ENCODE peak calls at places on chromosomes 13 and 19, in eight cellular contexts. Q is BE2C; A is kidney; V is cerebellum; K is activated effector memory CD4-positive, alpha-beta T cell treated with anti-CD3 and anti-CD28 coated beads, Interleukin-2, amount 50 U/mL, for 16 hours; H is HCT116; Y is activated naive CD8-positive, alpha-beta T cell treated with anti-CD3 and anti-CD28 coated beads, Interleukin-2, amount 50 U/mL, for 16 hours; U is NCI-H510A treated with DMSO at 0.1 percent for 48 hours. C is an unnamed sample.

GRCh38 chr13:29100739-29101138 is 280.6 kb downstream of the MTUS2 start:
- DNase-seq in V (no peak), K (no peak), Y (no peak), U (no peak), A (no peak), Q (no peak), H (no peak), C (no peak)

GRCh38 chr13:110950819-110951570 is 36.1 kb upstream of the ANKRD10 start:
- DNase-seq in Q (no peak), U (no peak), A (no peak), K (no peak), Y (no peak), H (no peak), V (no peak), C (no peak)

GRCh38 chr19:39160889-39161672 is 35.5 kb downstream of the PAK4 start:
- DNase-seq in A (no peak), H (no peak), Q (no peak), Y (no peak), V (no peak), U (no peak), K (no peak), C (no peak)

GRCh38 chr13:81568824-81569223 is 1227.9 kb upstream of the SPRY2 start:
- DNase-seq in Y (no peak), V (no peak), Q (no peak), K (no peak), A (no peak), U (no peak), H (no peak), C (no peak)

GRCh38 chr13:40993987-40994386 is 25.1 kb downstream of the ELF1 start:
- DNase-seq in A (no peak), Y (no peak), Q (no peak), H (peak; percentile 87), V (no peak), K (no peak), U (peak; percentile 35), C (no peak)

GRCh38 chr19:43545276-43545675 is 12.3 kb downstream of the ZNF575 start:
- DNase-seq in V (no peak), K (no peak), A (no peak), U (no peak), H (no peak), Q (no peak), Y (no peak), C (no peak)

GRCh38 chr13:57787058-57787791 is 155.7 kb downstream of the PCDH17 start:
- DNase-seq in Y (no peak), A (peak; percentile 40), K (peak; percentile 55), V (no peak), Q (peak; percentile 12), H (no peak), U (peak; percentile 10), C (no peak)

GRCh38 chr13:98429531-98429930 is 147.4 kb downstream of the STK24 start:
- DNase-seq in K (no peak), Q (no peak), A (no peak), Y (no peak), H (no peak), V (no peak), U (no peak), C (no peak)

GRCh38 chr13:33285420-33286124 is at the start of gene STARD13:
- DNase-seq in K (no peak), Q (peak; percentile 87), H (peak; percentile 59), Y (no peak), A (peak; percentile 97), U (peak; percentile 15), V (peak; percentile 48), C (no peak)

GRCh38 chr19:5983367-5983955 is 5.5 kb upstream of the RANBP3 start:
- DNase-seq in U (no peak), K (no peak), A (no peak), Q (no peak), H (no peak), Y (no peak), V (no peak), C (no peak)

GRCh38 chr13:113058129-113058987 is 47.2 kb upstream of the F7 start:
- DNase-seq in Q (no peak), V (no peak), K (no peak), H (no peak), U (no peak), Y (no peak), A (peak; percentile 46), C (no peak)

GRCh38 chr19:37654118-37654517 is 1.1 kb downstream of the ZFP30 start:
- DNase-seq in A (no peak), Q (no peak), K (no peak), V (peak; percentile 4), U (no peak), Y (no peak), H (no peak), C (no peak)

GRCh38 chr19:8487137-8487851 is 15.1 kb downstream of the PRAM1 start:
- DNase-seq in A (no peak), H (no peak), K (peak; percentile 78), Q (no peak), V (no peak), U (no peak), Y (peak; percentile 14), C (no peak)

GRCh38 chr19:14337510-14337909 is 43.7 kb upstream of the ADGRE5 start:
- DNase-seq in Y (no peak), V (no peak), U (no peak), H (peak; percentile 79), A (no peak), K (peak; percentile 79), Q (peak; percentile 58), C (no peak)

GRCh38 chr13:89490661-89491060 is 1819.5 kb downstream of the SLITRK5 start:
- DNase-seq in Q (no peak), V (no peak), H (no peak), K (no peak), A (no peak), U (no peak), Y (no peak), C (no peak)

GRCh38 chr13:25310891-25311290 is 9.5 kb downstream of the NUP58 start:
- DNase-seq in U (no peak), Q (no peak), A (no peak), Y (no peak), V (no peak), K (no peak), H (no peak), C (no peak)

GRCh38 chr13:101996906-101997408 is 404.9 kb downstream of the FGF14 start:
- DNase-seq in Q (no peak), V (no peak), U (no peak), H (no peak), A (no peak), K (no peak), Y (no peak), C (no peak)

GRCh38 chr13:106151056-106151699 is 384.3 kb downstream of the EFNB2 start:
- DNase-seq in A (no peak), H (peak; percentile 87), V (no peak), K (no peak), Y (no peak), Q (no peak), U (no peak), C (no peak)

GRCh38 chr19:55086730-55087541 is 11.3 kb downstream of the EPS8L1 start:
- DNase-seq in U (peak; percentile 69), A (peak; percentile 95), K (peak; percentile 85), V (peak; percentile 83), H (no peak), Y (peak; percentile 27), Q (peak; percentile 97), C (peak; percentile 57)

GRCh38 chr19:2087621-2088100 is 8.5 kb downstream of the MOB3A start:
- DNase-seq in K (no peak), U (no peak), Y (no peak), A (no peak), V (no peak), H (no peak), Q (no peak), C (no peak)

GRCh38 chr19:45630463-45630862 is 8.7 kb downstream of the EML2 start:
- DNase-seq in V (no peak), K (no peak), A (no peak), Y (no peak), H (peak; percentile 67), U (no peak), Q (no peak), C (no peak)

GRCh38 chr13:43020794-43021193 is 2.6 kb upstream of the DNAJC15 start:
- DNase-seq in Y (no peak), K (no peak), A (no peak), V (no peak), H (no peak), U (no peak), Q (no peak), C (no peak)

GRCh38 chr13:113204378-113204734 is 4.1 kb downstream of the PCID2 start:
- DNase-seq in A (no peak), H (no peak), Q (no peak), Y (no peak), U (no peak), V (no peak), K (no peak), C (no peak)

GRCh38 chr19:35628264-35628564 is 622 bp upstream of the RBM42 start:
- DNase-seq in V (no peak), K (no peak), U (no peak), H (no peak), Q (no peak), Y (no peak), A (no peak), C (no peak)

GRCh38 chr19:49442793-49443365 is 1.6 kb upstream of the SLC17A7 start:
- DNase-seq in A (peak; percentile 98), Y (no peak), V (peak; percentile 87), Q (peak; percentile 97), K (peak; percentile 87), U (peak; percentile 37), H (peak; percentile 82), C (no peak)

GRCh38 chr13:101951114-101951513 is 450.7 kb downstream of the FGF14 start:
- DNase-seq in A (no peak), Y (no peak), H (no peak), U (no peak), V (no peak), Q (no peak), K (no peak), C (no peak)

GRCh38 chr13:45872574-45872973 is 21.0 kb upstream of the SIAH3 start:
- DNase-seq in H (no peak), K (no peak), V (no peak), Y (no peak), Q (no peak), A (no peak), U (no peak), C (no peak)

GRCh38 chr13:106520205-106521004 is 15.1 kb downstream of the EFNB2 start:
- DNase-seq in K (no peak), V (no peak), Q (no peak), A (no peak), U (peak; percentile 81), Y (no peak), H (no peak), C (no peak)

GRCh38 chr13:33016414-33017409 is at the start of gene KL:
- DNase-seq in U (no peak), V (no peak), H (no peak), Q (peak; percentile 28), Y (no peak), K (no peak), A (peak; percentile 86), C (no peak)

GRCh38 chr19:1672038-1672768 is 19.8 kb upstream of the TCF3 start:
- DNase-seq in Q (peak; percentile 67), V (peak; percentile 53), A (peak; percentile 80), K (peak; percentile 86), H (no peak), Y (no peak), U (no peak), C (no peak)